ENCODE peak calls at places on chromosome 11, in ten cellular contexts. N is lung; I is GM10248; Q is stimulated activated effector memory CD8-positive, alpha-beta T cell treated with anti-CD3 and anti-CD28 coated beads, Interleukin-12 subunit alpha, Interleukin-12 subunit beta, amount 100 ng/mL, for 72 hours; E is cardiac muscle cell; O is cardiac fibroblast; L is stimulated activated CD8-positive, alpha-beta memory T cell treated with anti-CD3 and anti-CD28 coated beads, Interleukin-7, amount 100 ng/mL, for 24 hours; F is BE2C; P is CD8-positive, alpha-beta T cell; M is mesothelial cell of epicardium. J is an unnamed sample.

GRCh38 chr11:66289548-66290331 is 797 bp upstream of the YIF1A start:
- DNase-seq in N (no peak), I (peak), Q (peak), E (no peak), O (peak), L (peak), F (no peak), P (peak), M (peak), J (peak)

GRCh38 chr11:128574576-128575011 is 12.8 kb downstream of the ETS1 start:
- DNase-seq in N (no peak), I (no peak), Q (no peak), E (no peak), O (peak), L (no peak), F (no peak), P (no peak), M (no peak), J (no peak)

GRCh38 chr11:10520562-10520961 is 20.4 kb downstream of the RNF141 start:
- DNase-seq in N (no peak), I (no peak), Q (no peak), E (no peak), O (no peak), L (no peak), F (no peak), P (no peak), M (no peak), J (no peak)

GRCh38 chr11:47981667-47982404 is 1.5 kb downstream of the PTPRJ start:
- DNase-seq in N (peak), I (peak), Q (peak), E (no peak), O (no peak), L (no peak), F (no peak), P (no peak), M (no peak), J (peak)

GRCh38 chr11:77115956-77116355 is 12.1 kb upstream of the MYO7A start:
- DNase-seq in N (no peak), I (no peak), Q (no peak), E (no peak), O (no peak), L (no peak), F (no peak), P (no peak), M (no peak), J (no peak)

GRCh38 chr11:85318573-85318972 is 308.6 kb downstream of the DLG2 start:
- DNase-seq in N (no peak), I (no peak), Q (no peak), E (no peak), O (no peak), L (no peak), F (no peak), P (no peak), M (no peak), J (no peak)

GRCh38 chr11:76830639-76831312 is 29.9 kb upstream of the ACER3 start:
- DNase-seq in N (no peak), I (no peak), Q (no peak), E (peak), O (peak), L (no peak), F (peak), P (no peak), M (no peak), J (no peak)

GRCh38 chr11:32333335-32333991 is 101.9 kb downstream of the WT1 start:
- DNase-seq in N (peak), I (peak), Q (no peak), E (peak), O (peak), L (peak), F (no peak), P (no peak), M (peak), J (peak)

GRCh38 chr11:28833670-28834069 is 725.5 kb downstream of the METTL15 start:
- DNase-seq in N (no peak), I (no peak), Q (no peak), E (peak), O (peak), L (no peak), F (no peak), P (no peak), M (no peak), J (peak)

GRCh38 chr11:33802414-33802950 is 28.2 kb upstream of the FBXO3 start:
- DNase-seq in N (no peak), I (no peak), Q (peak), E (peak), O (peak), L (no peak), F (peak), P (no peak), M (peak), J (peak)

GRCh38 chr11:39678996-39679395 is 1780.5 kb downstream of the LRRC4C start:
- DNase-seq in N (no peak), I (no peak), Q (no peak), E (no peak), O (no peak), L (no peak), F (no peak), P (no peak), M (no peak), J (no peak)

GRCh38 chr11:12777208-12777874 is 103.1 kb downstream of the TEAD1 start:
- DNase-seq in N (no peak), I (no peak), Q (no peak), E (peak), O (peak), L (no peak), F (no peak), P (no peak), M (no peak), J (peak)

GRCh38 chr11:66600924-66601233 is 7.9 kb downstream of the CCS start:
- DNase-seq in N (no peak), I (no peak), Q (no peak), E (no peak), O (no peak), L (no peak), F (no peak), P (no peak), M (no peak), J (no peak)